ENCODE peak calls at places on chromosome 2, in nine cellular contexts. J, P, M, O, R, K, E, Q and S are unnamed samples.

GRCh38 chr2:17709897-17710296 is 43.7 kb downstream of the SMC6 start:
- DNase-seq in K (no peak), M (no peak), E (no peak), J (no peak), P (no peak), R (no peak), Q (no peak), O (peak), S (no peak)

GRCh38 chr2:43676322-43677050 is at the start of gene C1GALT1C1L:
- DNase-seq in P (peak), E (peak), Q (peak), O (peak), J (peak), K (peak), M (peak), R (peak), S (peak)

GRCh38 chr2:197453914-197454398 is 604 bp downstream of the COQ10B start:
- DNase-seq in O (no peak), M (peak), R (peak), J (peak), E (no peak), P (no peak), Q (peak), K (no peak), S (no peak)

GRCh38 chr2:236538242-236538641 is 31.4 kb upstream of the ACKR3 start:
- DNase-seq in M (no peak), E (no peak), O (no peak), Q (no peak), R (no peak), J (no peak), P (no peak), K (no peak), S (no peak)

GRCh38 chr2:128599700-128600099 is 281.0 kb upstream of the HS6ST1 start:
- DNase-seq in O (no peak), E (no peak), R (no peak), P (no peak), J (no peak), M (no peak), K (no peak), Q (no peak), S (peak)

GRCh38 chr2:45212953-45213635 is 203.8 kb upstream of the SIX2 start:
- DNase-seq in P (no peak), E (no peak), R (no peak), J (peak), O (no peak), K (no peak), M (no peak), Q (no peak), S (no peak)

GRCh38 chr2:195671563-195671962 is 14.5 kb downstream of the SLC39A10 start:
- DNase-seq in P (no peak), M (no peak), J (no peak), R (no peak), K (no peak), O (no peak), E (no peak), Q (no peak), S (no peak)

GRCh38 chr2:14944562-14945346 is 312.2 kb downstream of the LRATD1 start:
- DNase-seq in P (peak), E (no peak), K (peak), O (peak), J (peak), R (no peak), Q (no peak), M (no peak), S (no peak)

GRCh38 chr2:160666019-160666676 is 172.5 kb upstream of the RBMS1 start:
- DNase-seq in O (peak), R (peak), J (peak), P (peak), K (peak), M (no peak), Q (no peak), E (peak), S (peak)

GRCh38 chr2:35598310-35598709 is 757.3 kb upstream of the CRIM1 start:
- DNase-seq in Q (no peak), O (no peak), M (no peak), J (no peak), K (no peak), E (no peak), P (no peak), R (no peak), S (no peak)

GRCh38 chr2:118224144-118224887 is 136.0 kb downstream of the INSIG2 start:
- DNase-seq in K (no peak), J (peak), M (peak), R (no peak), E (no peak), P (no peak), Q (no peak), O (no peak), S (no peak)

GRCh38 chr2:159093496-159093895 is 125.1 kb downstream of the TANC1 start:
- DNase-seq in E (no peak), O (no peak), J (peak), P (no peak), M (peak), R (no peak), K (peak), Q (no peak), S (no peak)

GRCh38 chr2:66433945-66434678 is 813 bp upstream of the MEIS1 start:
- DNase-seq in R (peak), M (no peak), O (peak), Q (peak), E (no peak), K (peak), P (peak), J (peak), S (peak)

GRCh38 chr2:43033466-43034241 is 192.8 kb downstream of the ZFP36L2 start:
- DNase-seq in M (no peak), Q (no peak), P (no peak), J (no peak), E (no peak), O (no peak), K (no peak), R (peak), S (peak)

GRCh38 chr2:36134281-36134680 is 221.3 kb upstream of the CRIM1 start:
- DNase-seq in Q (no peak), O (no peak), M (no peak), P (no peak), R (no peak), E (no peak), K (no peak), J (no peak), S (no peak)

GRCh38 chr2:38154395-38154794 is 78.4 kb upstream of the CYP1B1 start:
- DNase-seq in J (no peak), P (no peak), M (no peak), K (no peak), O (no peak), Q (no peak), E (no peak), R (no peak), S (no peak)

GRCh38 chr2:195535911-195536522 is 121.0 kb upstream of the SLC39A10 start:
- DNase-seq in P (no peak), K (no peak), J (no peak), R (no peak), Q (peak), M (peak), O (no peak), E (no peak), S (no peak)

GRCh38 chr2:567865-568638 is 109.2 kb downstream of the TMEM18 start:
- DNase-seq in E (peak), J (peak), M (no peak), Q (no peak), O (peak), R (peak), K (peak), P (no peak), S (peak)

GRCh38 chr2:41873102-41873501 is 174.7 kb upstream of the PKDCC start:
- DNase-seq in E (no peak), Q (no peak), J (no peak), M (no peak), P (no peak), K (peak), R (no peak), O (peak), S (no peak)
- H3K27ac ChIP-seq in E (no peak), Q (no peak), J (no peak), M (no peak), P (peak), K (no peak), R (no peak), O (no peak), S (no peak)

GRCh38 chr2:71379086-71379485 is 47.5 kb downstream of the ZNF638 start:
- DNase-seq in Q (no peak), J (peak), K (no peak), M (no peak), P (peak), O (peak), E (peak), R (no peak), S (no peak)

GRCh38 chr2:71385008-71385407 is 53.4 kb downstream of the ZNF638 start:
- DNase-seq in P (no peak), J (peak), Q (no peak), R (no peak), O (peak), M (no peak), K (peak), E (peak), S (no peak)

GRCh38 chr2:71380665-71381064 is 49.1 kb downstream of the ZNF638 start:
- DNase-seq in E (no peak), R (no peak), O (no peak), K (no peak), P (no peak), Q (no peak), J (no peak), M (no peak), S (no peak)
- H3K27ac ChIP-seq in E (no peak), R (no peak), O (no peak), K (no peak), P (no peak), Q (no peak), J (no peak), M (no peak), S (no peak)

GRCh38 chr2:95275151-95275515 is 884 bp downstream of the PROM2 start:
- DNase-seq in K (no peak), R (no peak), Q (no peak), O (no peak), J (no peak), E (no peak), M (no peak), P (no peak), S (no peak)
- H3K27ac ChIP-seq in K (no peak), R (no peak), Q (no peak), O (no peak), J (no peak), E (peak), M (peak), P (no peak), S (no peak)

GRCh38 chr2:186607660-186608324 is 17.9 kb downstream of the ITGAV start:
- DNase-seq in Q (no peak), R (no peak), P (no peak), M (no peak), O (no peak), J (no peak), K (no peak), E (no peak), S (no peak)
- H3K27ac ChIP-seq in Q (no peak), R (no peak), P (no peak), M (no peak), O (no peak), J (no peak), K (no peak), E (no peak), S (no peak)